ENCODE peak calls at places on chromosomes 5 and 9, in six cellular contexts. I is IMR-90, O is HAP-1, P is kidney epithelial cell, C is Karpas-422, B is fibroblast of lung. L is an unnamed sample.

GRCh38 chr5:30384171-30384570 is 809.3 kb upstream of the CDH6 start:
- DNase-seq in B (no peak), C (no peak), P (no peak), I (no peak), O (no peak), L (no peak)

GRCh38 chr5:11251242-11251641 is 490.2 kb upstream of the DAP start:
- DNase-seq in P (peak; percentile 34), I (peak; percentile 21), C (no peak), O (no peak), B (peak; percentile 4), L (peak; percentile 6)

GRCh38 chr9:122053951-122054350 is 39.2 kb downstream of the TTLL11 start:
- DNase-seq in B (peak; percentile 23), I (no peak), P (no peak), O (no peak), C (no peak), L (no peak)

GRCh38 chr9:14437336-14438231 is 123.6 kb upstream of the NFIB start:
- DNase-seq in I (no peak), P (no peak), O (peak; percentile 48), C (no peak), B (no peak), L (no peak)

GRCh38 chr5:124605516-124605915 is 140.9 kb downstream of the ZNF608 start:
- DNase-seq in O (no peak), B (no peak), C (no peak), P (no peak), I (peak; percentile 19), L (peak; percentile 65)

GRCh38 chr9:69109152-69109551 is 64.9 kb upstream of the TJP2 start:
- DNase-seq in C (no peak), B (no peak), O (no peak), I (no peak), P (no peak), L (no peak)

GRCh38 chr9:136675477-136676296 is 11.6 kb downstream of the AGPAT2 start:
- DNase-seq in I (no peak), C (no peak), O (no peak), B (no peak), P (no peak), L (no peak)

GRCh38 chr9:115507148-115507547 is 389.2 kb upstream of the TNC start:
- DNase-seq in B (no peak), I (no peak), O (no peak), C (no peak), P (no peak), L (no peak)

GRCh38 chr9:113309204-113309813 is 6.1 kb upstream of the RNF183 start:
- DNase-seq in B (peak; percentile 70), I (peak; percentile 59), O (peak; percentile 24), P (no peak), C (peak; percentile 57), L (no peak)

GRCh38 chr9:123327697-123328100 is 28.3 kb upstream of the CRB2 start:
- DNase-seq in C (no peak), B (no peak), I (no peak), O (no peak), P (no peak), L (no peak)

GRCh38 chr5:177454397-177455035 is 7.9 kb downstream of the PRR7 start:
- DNase-seq in O (peak; percentile 96), P (peak; percentile 56), C (peak; percentile 97), B (peak; percentile 82), I (peak; percentile 80), L (peak; percentile 92)

GRCh38 chr9:87667164-87667738 is 58.7 kb upstream of the CTSL start:
- DNase-seq in I (no peak), P (no peak), C (peak; percentile 69), B (no peak), O (peak; percentile 32), L (no peak)

GRCh38 chr9:71767421-71768321 is 642 bp downstream of the CEMIP2 start:
- DNase-seq in P (no peak), B (peak; percentile 29), O (peak; percentile 76), C (no peak), I (peak; percentile 26), L (peak; percentile 59)

GRCh38 chr9:89311346-89312153 is 555 bp downstream of the CKS2 start:
- DNase-seq in C (peak; percentile 65), I (no peak), P (no peak), B (no peak), O (peak; percentile 39), L (no peak)
- H3K36me3 ChIP-seq in C (peaks cover 71% of the 10 kb centered on the region), I (no peaks in the 10 kb centered on the region), P (no peaks in the 10 kb centered on the region), B (no peaks in the 10 kb centered on the region), O (peaks cover 46% of the 10 kb centered on the region), L (peaks cover 6% of the 10 kb centered on the region)

GRCh38 chr9:101037433-101037832 is 8.9 kb downstream of the PLPPR1 start:
- DNase-seq in I (no peak), C (no peak), O (no peak), P (no peak), B (no peak), L (no peak)
- H3K36me3 ChIP-seq in I (no peaks in the 10 kb centered on the region), C (no peaks in the 10 kb centered on the region), O (no peaks in the 10 kb centered on the region), P (no peaks in the 10 kb centered on the region), B (no peaks in the 10 kb centered on the region), L (no peaks in the 10 kb centered on the region)

GRCh38 chr9:79654591-79654990 is 82.8 kb downstream of the TLE4 start:
- DNase-seq in P (no peak), C (no peak), O (no peak), I (no peak), B (no peak), L (no peak)

GRCh38 chr9:79655571-79655970 is 83.8 kb downstream of the TLE4 start:
- DNase-seq in I (peak; percentile 69), P (no peak), O (no peak), B (peak; percentile 45), C (no peak), L (no peak)

GRCh38 chr9:79656127-79656526 is 84.4 kb downstream of the TLE4 start:
- DNase-seq in P (no peak), C (no peak), O (no peak), B (no peak), I (no peak), L (no peak)

GRCh38 chr9:79651251-79651795 is 79.6 kb downstream of the TLE4 start:
- DNase-seq in B (no peak), I (no peak), O (no peak), P (peak; percentile 25), C (no peak), L (no peak)

GRCh38 chr9:79652598-79652997 is 80.8 kb downstream of the TLE4 start:
- DNase-seq in B (no peak), P (no peak), O (no peak), I (peak; percentile 53), C (no peak), L (no peak)
- H3K36me3 ChIP-seq in B (no peaks in the 10 kb centered on the region), P (no peaks in the 10 kb centered on the region), O (no peaks in the 10 kb centered on the region), I (peaks cover 2% of the 10 kb centered on the region), C (peaks cover 24% of the 10 kb centered on the region), L (peaks cover 94% of the 10 kb centered on the region)

GRCh38 chr9:127543221-127543620 is 68.9 kb upstream of the STXBP1 start:
- DNase-seq in C (no peak), I (no peak), P (no peak), B (no peak), O (no peak), L (no peak)
- H3K36me3 ChIP-seq in C (no peaks in the 10 kb centered on the region), I (peaks cover 30% of the 10 kb centered on the region), P (peaks cover 2% of the 10 kb centered on the region), B (peaks cover 19% of the 10 kb centered on the region), O (no peaks in the 10 kb centered on the region), L (no peaks in the 10 kb centered on the region)